ENCODE peak calls at places on chromosomes 2 and 18, in six cellular contexts. V, P, O, E, U and F are unnamed samples. For H3K27me3, the result is how much of the 10 kb centered on the place peaks cover.

GRCh38 chr2:139828011-139828410 is 1047.8 kb upstream of the NXPH2 start:
- DNase-seq in V (no peak), P (no peak), O (no peak), E (no peak), U (no peak), F (no peak)

GRCh38 chr2:76569819-76570218 is 859.1 kb upstream of the GCFC2 start:
- DNase-seq in V (no peak), P (no peak), O (no peak), E (no peak), U (no peak), F (no peak)

GRCh38 chr2:21289994-21290393 is 166.2 kb downstream of the TDRD15 start:
- DNase-seq in V (no peak), P (no peak), O (no peak), E (no peak), U (no peak), F (peak)

GRCh38 chr2:66569321-66569851 is 134.5 kb downstream of the MEIS1 start:
- DNase-seq in V (no peak), P (no peak), O (no peak), E (no peak), U (no peak), F (peak)

GRCh38 chr18:46756559-46757201 is at the start of gene ST8SIA5:
- DNase-seq in V (no peak), P (no peak), O (peak), E (no peak), U (no peak), F (no peak)

GRCh38 chr2:135709992-135710391 is 31.7 kb upstream of the UBXN4 start:
- DNase-seq in V (no peak), P (peak), O (peak), E (peak), U (peak), F (peak)

GRCh38 chr2:1936411-1936980 is 192.2 kb upstream of the PXDN start:
- DNase-seq in V (no peak), P (no peak), O (no peak), E (no peak), U (no peak), F (no peak)

GRCh38 chr2:150259746-150260145 is 227.7 kb downstream of the RND3 start:
- DNase-seq in V (no peak), P (no peak), O (no peak), E (no peak), U (no peak), F (no peak)

GRCh38 chr2:56053679-56054078 is 130.1 kb upstream of the EFEMP1 start:
- DNase-seq in V (no peak), P (no peak), O (no peak), E (no peak), U (no peak), F (no peak)

GRCh38 chr2:3138621-3139020 is 239.0 kb downstream of the EIPR1 start:
- DNase-seq in V (no peak), P (no peak), O (no peak), E (no peak), U (no peak), F (no peak)

GRCh38 chr2:171522057-171522803 is at the start of gene CYBRD1:
- DNase-seq in V (peak), P (peak), O (peak), E (no peak), U (peak), F (peak)

GRCh38 chr2:96909651-96910050 is 39.8 kb upstream of the SEMA4C start:
- DNase-seq in V (no peak), P (no peak), O (no peak), E (no peak), U (no peak), F (no peak)

GRCh38 chr18:11994708-11995444 is 13.6 kb downstream of the IMPA2 start:
- DNase-seq in V (no peak), P (peak), O (peak), E (no peak), U (peak), F (peak)

GRCh38 chr2:37585982-37586621 is 85.3 kb downstream of the CDC42EP3 start:
- DNase-seq in V (no peak), P (peak), O (peak), E (peak), U (no peak), F (peak)

GRCh38 chr18:76923485-76924085 is 101.2 kb downstream of the ZNF236 start:
- DNase-seq in V (no peak), P (no peak), O (no peak), E (no peak), U (no peak), F (peak)

GRCh38 chr18:54742654-54743053 is 85.6 kb upstream of the RAB27B start:
- DNase-seq in V (no peak), P (peak), O (peak), E (no peak), U (peak), F (peak)

GRCh38 chr18:56245856-56246575 is 392.4 kb downstream of the TXNL1 start:
- DNase-seq in V (no peak), P (no peak), O (no peak), E (no peak), U (no peak), F (no peak)

GRCh38 chr2:180033993-180034894 is 27.1 kb upstream of the CWC22 start:
- DNase-seq in V (no peak), P (no peak), O (no peak), E (peak), U (no peak), F (peak)

GRCh38 chr2:110116033-110116710 is 550 bp upstream of the MALL start:
- DNase-seq in V (no peak), P (peak), O (peak), E (no peak), U (no peak), F (peak)

GRCh38 chr2:218022131-218022850 is 19.5 kb upstream of the TNS1 start:
- DNase-seq in V (no peak), P (no peak), O (no peak), E (no peak), U (peak), F (no peak)

GRCh38 chr2:60486067-60486466 is 67.4 kb downstream of the BCL11A start:
- DNase-seq in V (no peak), P (no peak), O (no peak), E (no peak), U (no peak), F (no peak)

GRCh38 chr2:234542742-234543141 is 45.9 kb upstream of the ARL4C start:
- DNase-seq in V (no peak), P (no peak), O (no peak), E (no peak), U (no peak), F (no peak)

GRCh38 chr2:112636605-112637288 is 9.0 kb upstream of the SLC20A1 start:
- DNase-seq in V (no peak), P (no peak), O (no peak), E (peak), U (no peak), F (no peak)

GRCh38 chr2:219124379-219125110 is 36.1 kb downstream of the NHEJ1 start:
- DNase-seq in V (no peak), P (peak), O (no peak), E (no peak), U (no peak), F (peak)

GRCh38 chr2:217365656-217366055 is 505.8 kb upstream of the TNP1 start:
- DNase-seq in V (no peak), P (no peak), O (no peak), E (no peak), U (no peak), F (no peak)

GRCh38 chr2:7031424-7032245 is 114.4 kb downstream of the RNF144A start:
- DNase-seq in V (no peak), P (peak), O (peak), E (peak), U (peak), F (peak)

GRCh38 chr2:133130548-133131246 is 437.6 kb downstream of the NCKAP5 start:
- DNase-seq in V (no peak), P (no peak), O (no peak), E (no peak), U (no peak), F (no peak)

GRCh38 chr2:112674229-112674628 is 28.5 kb downstream of the SLC20A1 start:
- DNase-seq in V (peak), P (peak), O (peak), E (no peak), U (no peak), F (no peak)

GRCh38 chr2:102872388-102872787 is 110.6 kb downstream of the TMEM182 start:
- DNase-seq in V (no peak), P (no peak), O (no peak), E (no peak), U (no peak), F (no peak)
- TF ChIP-seq CTCF in V (no peak), P (no peak), O (peak), E (no peak), U (no peak), F (peak)

GRCh38 chr2:102357975-102358374 is 2.4 kb downstream of the IL18R1 start:
- DNase-seq in V (no peak), P (no peak), O (no peak), E (no peak), U (no peak), F (no peak)
- H3K27me3 ChIP-seq in V (under half), P (under half), O (under half), E (under half), U (under half), F (under half)

GRCh38 chr2:141399270-141399669 is 731.5 kb downstream of the LRP1B start:
- DNase-seq in V (no peak), P (no peak), O (no peak), E (no peak), U (no peak), F (peak)
- TF ChIP-seq CTCF in V (peak), P (no peak), O (no peak), E (peak), U (no peak), F (peak)

GRCh38 chr2:74502720-74503505 is 3.5 kb upstream of the LBX2 start:
- DNase-seq in V (peak), P (peak), O (peak), E (peak), U (peak), F (peak)

GRCh38 chr2:74505448-74506246 is 1.8 kb downstream of the PCGF1 start:
- DNase-seq in V (no peak), P (no peak), O (no peak), E (no peak), U (no peak), F (no peak)

GRCh38 chr2:74503506-74504475 is 3.7 kb downstream of the PCGF1 start:
- DNase-seq in V (no peak), P (no peak), O (no peak), E (no peak), U (no peak), F (no peak)

GRCh38 chr2:74502147-74502719 is 2.8 kb upstream of the LBX2 start:
- DNase-seq in V (no peak), P (peak), O (no peak), E (no peak), U (no peak), F (peak)

GRCh38 chr2:74504591-74504990 is 2.9 kb downstream of the PCGF1 start:
- DNase-seq in V (no peak), P (no peak), O (no peak), E (no peak), U (no peak), F (no peak)
- H3K27me3 ChIP-seq in V (under half), P (under half), O (half or more), E (under half), U (under half), F (under half)

GRCh38 chr2:134491796-134492441 is 226.9 kb downstream of the TMEM163 start:
- DNase-seq in V (no peak), P (no peak), O (no peak), E (no peak), U (peak), F (no peak)
- TF ChIP-seq CTCF in V (peak), P (peak), O (no peak), E (no peak), U (no peak), F (no peak)

GRCh38 chr2:70831861-70832260 is 3.8 kb downstream of the CD207 start:
- DNase-seq in V (no peak), P (no peak), O (no peak), E (no peak), U (no peak), F (no peak)
- H3K27me3 ChIP-seq in V (under half), P (under half), O (under half), E (under half), U (under half), F (under half)

DNA sequence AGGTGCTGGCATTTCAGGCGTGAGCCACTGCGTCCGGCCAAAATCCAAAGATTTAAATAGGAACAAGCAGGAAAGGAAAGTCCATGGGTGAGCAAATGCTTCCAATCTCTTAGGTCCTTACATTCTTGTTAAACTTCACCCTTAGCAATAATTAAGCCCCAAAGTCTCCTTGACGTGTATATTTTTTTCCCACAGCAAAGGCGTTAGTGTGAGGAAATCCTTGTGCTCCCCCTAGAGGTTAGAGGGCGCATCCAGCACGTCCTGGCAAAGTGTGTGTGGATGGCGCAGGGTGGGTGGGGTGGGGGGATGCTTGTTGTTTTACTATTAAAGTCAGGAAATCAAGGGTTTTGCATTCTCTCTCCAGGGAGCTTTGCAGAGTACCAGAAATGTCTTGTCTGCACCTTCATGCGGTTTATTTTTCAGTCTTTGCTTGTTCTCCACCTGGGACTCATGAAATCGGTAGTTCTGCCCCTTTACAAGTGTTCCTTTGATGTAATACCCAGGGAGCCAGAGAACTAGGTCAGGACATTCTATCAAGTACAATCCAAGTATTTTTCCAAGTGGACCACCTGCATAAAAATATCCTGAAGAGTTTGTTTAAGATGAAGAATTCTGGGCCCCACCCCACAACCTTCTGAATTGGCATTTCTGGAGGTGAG is 22.2 kb upstream of the ITSN2 start:
- DNase-seq in V (no peak), P (peak), O (peak), E (peak), U (peak), F (peak)
- TF ChIP-seq CTCF in V (peak), P (peak), O (peak), E (peak), U (peak), F (peak)

DNA sequence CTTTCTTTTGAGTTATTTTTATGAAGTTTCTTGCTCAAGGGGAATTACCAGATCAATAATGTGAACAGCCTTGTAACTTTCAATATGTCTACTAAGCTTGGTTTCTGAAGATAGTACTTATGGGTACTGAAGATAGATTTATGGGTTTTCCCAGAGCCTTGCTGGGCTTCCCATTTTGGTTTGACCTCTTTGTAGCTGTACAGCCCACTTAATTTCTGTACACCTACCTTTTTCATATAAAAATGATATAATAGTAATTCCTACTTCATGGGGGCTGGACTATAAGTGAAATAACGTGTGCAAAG is 22.2 kb downstream of the IL1R2 start:
- DNase-seq in V (no peak), P (no peak), O (no peak), E (no peak), U (no peak), F (no peak)
- H3K27me3 ChIP-seq in V (under half), P (under half), O (under half), E (under half), U (under half), F (under half)

DNA sequence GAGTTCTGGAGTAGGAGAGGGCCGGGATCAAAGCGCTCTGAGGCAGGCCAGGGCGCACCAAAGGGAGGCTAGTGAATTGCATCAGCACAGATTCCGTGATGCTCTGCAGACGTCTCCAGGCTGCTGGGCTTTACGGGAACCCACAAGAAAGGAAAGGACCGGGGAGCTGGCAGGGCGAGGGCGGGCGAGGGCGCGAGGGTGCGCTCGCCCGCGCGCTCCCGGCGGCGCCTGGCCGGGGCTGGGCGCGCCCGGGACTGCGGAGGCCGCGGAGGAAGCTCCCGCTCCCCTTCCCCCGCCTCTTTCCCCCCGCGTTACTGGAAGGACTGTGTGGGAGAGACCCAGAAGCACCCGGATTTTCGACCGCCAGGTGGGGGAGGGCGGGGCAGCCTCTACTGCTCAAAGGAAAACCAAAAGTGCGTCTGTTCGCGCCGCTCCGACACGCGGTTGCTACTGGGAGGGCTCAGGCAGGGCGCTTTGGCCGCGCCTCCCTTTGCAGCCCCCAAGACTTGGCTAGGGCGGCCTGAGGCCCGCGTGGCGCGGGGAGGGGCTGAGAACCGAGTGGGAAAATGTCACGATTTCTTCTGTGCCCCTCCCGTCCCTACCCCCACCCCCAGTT is 2.3 kb upstream of the FOSL2 start:
- DNase-seq in V (peak), P (peak), O (peak), E (peak), U (peak), F (peak)
- TF ChIP-seq CTCF in V (peak), P (no peak), O (peak), E (no peak), U (no peak), F (no peak)